ENCODE peak calls at places on chromosomes 3 and 15, in four cellular contexts. U is WTC11, K is K562, Y is HCT116. H is an unnamed sample.

GRCh38 chr3:49644684-49645083 is 29.5 kb upstream of the APEH start:
- DNase-seq in K (no peak), U (no peak), Y (no peak), H (no peak)

GRCh38 chr3:112799946-112800345 is 46.7 kb downstream of the CD200R1L start:
- DNase-seq in K (no peak), U (no peak), Y (no peak), H (no peak)

GRCh38 chr3:52254608-52255007 is 9.0 kb downstream of the PPM1M start:
- DNase-seq in K (no peak), U (no peak), Y (no peak), H (no peak)

GRCh38 chr3:58246148-58247051 is 8.8 kb downstream of the ABHD6 start:
- DNase-seq in Y (no peak), K (no peak), U (no peak), H (no peak)

GRCh38 chr3:104610730-104611652 is 755.7 kb upstream of the ALCAM start:
- DNase-seq in Y (no peak), K (no peak), U (no peak), H (no peak)

GRCh38 chr3:159189994-159190669 is 388.3 kb downstream of the MFSD1 start:
- DNase-seq in Y (no peak), K (no peak), U (no peak), H (no peak)

GRCh38 chr3:83953417-83954089 is 1005.2 kb upstream of the CADM2 start:
- DNase-seq in Y (no peak), U (no peak), K (no peak), H (no peak)

GRCh38 chr15:92336588-92336987 is 57.1 kb upstream of the ST8SIA2 start:
- DNase-seq in K (no peak), Y (no peak), U (no peak), H (no peak)

GRCh38 chr15:69305204-69305931 is 6.7 kb downstream of the PAQR5 start:
- DNase-seq in Y (peak), K (peak), U (no peak), H (no peak)

GRCh38 chr3:142929109-142929508 is 34.4 kb downstream of the PAQR9 start:
- DNase-seq in K (peak), Y (peak), U (peak), H (peak)

GRCh38 chr3:25945366-25945765 is 155.5 kb downstream of the OXSM start:
- DNase-seq in K (no peak), U (no peak), Y (no peak), H (no peak)

GRCh38 chr3:142787719-142788118 is 63.9 kb downstream of the TRPC1 start:
- DNase-seq in Y (no peak), U (no peak), K (no peak), H (no peak)

GRCh38 chr3:166462876-166463275 is 625.7 kb upstream of the BCHE start:
- DNase-seq in U (no peak), Y (no peak), K (no peak), H (no peak)

GRCh38 chr3:54094926-54095325 is 27.4 kb upstream of the CACNA2D3 start:
- DNase-seq in K (no peak), U (no peak), Y (no peak), H (no peak)

GRCh38 chr3:18444597-18445420 is 19.7 kb upstream of the SATB1 start:
- DNase-seq in K (peak), U (peak), Y (no peak), H (peak)

GRCh38 chr3:129434140-129434539 is 5.6 kb downstream of the MBD4 start:
- DNase-seq in K (no peak), U (no peak), Y (no peak), H (no peak)

GRCh38 chr15:83404143-83404542 is 43.0 kb upstream of the SH3GL3 start:
- DNase-seq in U (no peak), Y (no peak), K (no peak), H (no peak)

GRCh38 chr15:46502668-46503067 is 867.8 kb downstream of the SQOR start:
- DNase-seq in Y (no peak), U (no peak), K (no peak), H (no peak)

GRCh38 chr3:70861855-70862254 is 549.4 kb upstream of the MDFIC2 start:
- DNase-seq in Y (no peak), K (no peak), U (no peak), H (no peak)

GRCh38 chr3:50126287-50127211 is 28.6 kb upstream of the SEMA3F start:
- DNase-seq in Y (no peak), K (no peak), U (no peak), H (no peak)

GRCh38 chr3:24367681-24368264 is 126.9 kb downstream of the THRB start:
- DNase-seq in Y (no peak), K (no peak), U (no peak), H (no peak)

GRCh38 chr15:72758195-72758594 is 25.4 kb downstream of the ADPGK start:
- DNase-seq in Y (no peak), U (no peak), K (no peak), H (no peak)

GRCh38 chr3:184821034-184821433 is 9.1 kb downstream of the VPS8 start:
- DNase-seq in K (no peak), U (no peak), Y (no peak), H (no peak)

GRCh38 chr3:169629895-169630294 is 33.6 kb downstream of the MECOM start:
- DNase-seq in U (no peak), K (no peak), Y (no peak), H (no peak)

GRCh38 chr3:175346573-175347356 is 487.6 kb downstream of the NAALADL2 start:
- DNase-seq in Y (peak), U (no peak), K (no peak), H (no peak)

GRCh38 chr15:35306361-35306981 is 221.4 kb upstream of the NANOGP8 start:
- DNase-seq in Y (peak), U (no peak), K (peak), H (no peak)

GRCh38 chr3:23258110-23258509 is 55.0 kb downstream of the UBE2E2 start:
- DNase-seq in K (no peak), U (no peak), Y (no peak), H (no peak)

GRCh38 chr15:101361418-101361817 is 66.4 kb upstream of the SNRPA1 start:
- DNase-seq in Y (no peak), U (no peak), K (no peak), H (no peak)

GRCh38 chr15:100689500-100689899 is 87.1 kb downstream of the ASB7 start:
- DNase-seq in U (no peak), K (no peak), Y (no peak), H (no peak)

GRCh38 chr3:126493731-126494130 is 18.0 kb upstream of the ZXDC start:
- DNase-seq in Y (no peak), K (no peak), U (no peak), H (no peak)

GRCh38 chr3:187281191-187281714 is 10.3 kb downstream of the MASP1 start:
- DNase-seq in K (peak), U (peak), Y (no peak), H (no peak)

GRCh38 chr3:143476965-143477640 is 357.5 kb downstream of the CHST2 start:
- DNase-seq in U (no peak), K (peak), Y (no peak), H (no peak)

GRCh38 chr3:128466840-128467541 is at the start of gene DNAJB8:
- DNase-seq in K (no peak), Y (no peak), U (no peak), H (no peak)

GRCh38 chr3:51953445-51953844 is 1.7 kb upstream of the GPR62 start:
- DNase-seq in Y (no peak), U (no peak), K (no peak), H (no peak)

GRCh38 chr3:85572426-85572825 is 613.6 kb downstream of the CADM2 start:
- DNase-seq in U (no peak), Y (no peak), K (no peak), H (no peak)

GRCh38 chr15:60573936-60574335 is 95.0 kb upstream of the ICE2 start:
- DNase-seq in U (no peak), Y (no peak), K (no peak), H (no peak)

GRCh38 chr3:139213936-139214335 is 129.9 kb upstream of the MRPS22 start:
- DNase-seq in K (no peak), Y (no peak), U (no peak), H (no peak)

GRCh38 chr3:193704431-193704830 is 111.4 kb downstream of the OPA1 start:
- DNase-seq in K (peak), U (peak), Y (no peak), H (no peak)

GRCh38 chr3:127275287-127275781 is 12.5 kb downstream of the PRR20G start:
- DNase-seq in Y (no peak), K (no peak), U (no peak), H (no peak)

GRCh38 chr3:137103739-137104138 is 146.0 kb downstream of the IL20RB start:
- DNase-seq in U (no peak), K (no peak), Y (no peak), H (no peak)
- TF ChIP-seq SP1 in U (no peak), K (no peak), Y (no peak), H (no peak)

DNA sequence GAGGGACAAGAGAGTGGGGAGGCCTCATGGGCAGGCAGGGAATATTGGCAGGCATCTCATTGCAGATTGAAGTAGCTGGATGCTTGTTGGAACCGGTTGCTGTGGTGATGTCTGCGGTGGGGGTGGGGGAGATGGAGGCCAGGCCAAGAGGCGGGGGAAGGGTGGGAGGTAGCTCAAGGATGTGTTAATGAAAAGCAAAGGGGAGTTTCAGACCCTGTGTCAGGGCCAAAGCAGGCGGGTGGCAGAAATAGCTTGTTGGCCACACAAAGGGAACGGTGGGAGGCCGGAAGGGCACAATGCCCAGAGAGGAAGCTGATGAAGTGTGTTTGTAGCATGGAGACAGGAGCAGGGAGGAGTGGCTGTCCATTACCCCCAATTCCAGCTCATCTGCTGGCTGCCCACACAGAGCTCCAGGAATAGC is 28.0 kb downstream of the CCDC33 start:
- DNase-seq in U (peak), Y (no peak), K (no peak), H (no peak)
- TF ChIP-seq SP1 in U (no peak), Y (no peak), K (no peak), H (no peak)

DNA sequence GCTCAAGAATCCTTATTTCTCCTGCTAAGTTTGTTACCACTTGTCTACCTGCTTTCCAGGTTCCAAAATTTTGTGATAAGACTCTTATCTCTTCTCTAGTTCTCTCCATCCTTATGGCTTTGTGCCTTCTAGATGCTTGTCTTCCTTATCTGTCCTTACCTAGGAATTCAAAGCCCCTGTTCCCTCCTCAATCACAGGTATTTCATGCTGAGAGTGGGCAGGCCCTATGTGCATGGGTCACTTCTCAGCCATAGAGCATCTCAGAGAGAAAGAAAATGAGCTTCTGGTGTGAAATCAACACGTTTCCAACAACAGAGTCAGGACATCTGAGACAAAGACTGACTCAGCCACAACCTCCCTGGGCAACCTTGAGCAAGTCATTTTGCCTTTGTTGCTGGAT is 214.1 kb upstream of the TLE3 start:
- DNase-seq in Y (no peak), U (no peak), K (no peak), H (no peak)
- TF ChIP-seq SP1 in Y (no peak), U (no peak), K (no peak), H (no peak)

DNA sequence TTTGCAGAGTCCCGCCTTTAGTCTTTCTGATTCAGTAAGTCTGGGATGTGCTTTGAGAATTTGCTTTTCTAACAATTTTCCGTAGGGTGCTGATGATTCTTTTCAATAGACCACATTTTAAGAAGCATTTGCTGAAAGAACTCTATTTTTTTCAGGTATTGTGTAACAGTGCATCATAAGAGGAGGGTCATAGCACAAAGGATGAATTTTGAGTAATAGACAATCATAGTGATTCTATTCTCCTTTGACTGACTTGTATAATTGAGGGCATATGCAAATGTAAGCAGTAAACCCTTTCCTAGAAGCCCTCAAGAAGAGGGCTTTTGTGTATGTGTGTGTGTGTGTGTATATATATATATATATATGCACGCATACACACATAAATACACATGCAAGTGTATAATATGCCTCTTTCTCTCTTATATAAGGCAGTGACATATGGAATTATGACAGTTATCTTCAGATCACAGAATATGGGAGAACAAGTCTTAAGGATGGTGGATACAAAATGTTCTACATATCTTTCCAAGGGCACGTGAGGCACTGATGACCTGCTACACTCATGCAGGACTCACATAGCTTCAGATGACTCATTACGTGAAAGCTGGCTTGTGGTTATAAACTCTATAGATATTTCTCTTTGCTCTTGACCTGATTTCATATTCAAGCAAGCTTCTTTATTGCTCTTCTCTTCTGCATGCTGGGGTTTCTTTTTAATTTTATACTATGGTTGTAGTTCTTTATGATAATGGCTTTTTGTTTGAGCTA is 6.5 kb upstream of the PLSCR1 start:
- DNase-seq in U (no peak), K (no peak), Y (peak), H (no peak)
- TF ChIP-seq SP1 in U (no peak), K (no peak), Y (peak), H (no peak)

GRCh38 chr3:29385056-29385455 is 104.2 kb downstream of the RBMS3 start:
- DNase-seq in Y (no peak), K (no peak), U (no peak), H (no peak)
- TF ChIP-seq SP1 in Y (no peak), K (no peak), U (no peak), H (no peak)

GRCh38 chr15:96324192-96324895 is 6.2 kb upstream of the NR2F2 start:
- DNase-seq in Y (no peak), U (no peak), K (peak), H (no peak)

GRCh38 chr15:96326551-96327154 is 3.8 kb upstream of the NR2F2 start:
- DNase-seq in U (peak), K (peak), Y (no peak), H (no peak)

GRCh38 chr15:96324900-96325299 is 5.6 kb upstream of the NR2F2 start:
- DNase-seq in U (no peak), Y (no peak), K (no peak), H (no peak)

GRCh38 chr15:96327155-96327741 is 3.3 kb upstream of the NR2F2 start:
- DNase-seq in U (no peak), K (peak), Y (peak), H (no peak)

DNA sequence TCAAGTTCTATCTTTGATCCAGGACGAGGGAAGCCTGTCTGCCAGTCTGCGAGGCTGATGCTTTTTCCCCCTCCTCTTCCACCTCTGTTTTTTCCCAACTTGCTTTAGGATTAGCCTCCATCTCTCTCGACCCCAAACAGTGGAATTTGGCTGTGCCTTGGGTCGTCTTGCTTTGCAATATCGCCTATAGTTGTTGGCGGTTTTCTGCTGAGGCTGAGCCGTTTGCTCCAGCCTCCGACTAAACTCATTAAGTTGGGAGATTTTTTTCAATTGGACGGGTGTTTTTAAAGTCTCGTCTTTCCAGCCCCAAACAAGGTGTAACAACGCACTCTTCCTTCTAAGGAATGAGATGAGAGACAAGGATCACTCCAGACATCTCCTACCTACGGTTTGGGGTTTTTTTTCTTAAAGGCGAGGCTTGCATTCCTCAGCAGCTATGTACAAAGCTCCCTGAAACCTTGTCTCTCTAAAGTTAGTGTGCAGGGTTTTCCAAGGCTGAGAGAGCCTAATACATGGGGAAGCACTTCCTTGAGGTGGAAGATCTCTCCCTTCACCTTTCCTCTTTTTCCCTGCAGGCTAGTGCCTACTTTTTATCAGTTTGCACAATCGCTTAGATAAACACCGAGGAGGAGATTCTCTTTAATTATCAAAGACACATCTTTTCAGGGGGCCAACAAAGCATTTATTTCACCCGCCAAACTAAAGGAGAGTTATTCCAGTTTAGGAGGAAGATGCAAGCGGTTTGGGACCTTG is 4.7 kb upstream of the NR2F2 start:
- DNase-seq in K (no peak), U (no peak), Y (no peak), H (no peak)
- TF ChIP-seq SP1 in K (no peak), U (no peak), Y (no peak), H (no peak)

GRCh38 chr15:43446344-43446743 is 46.6 kb downstream of the TP53BP1 start:
- DNase-seq in Y (no peak), K (no peak), U (no peak), H (no peak)

GRCh38 chr15:43436395-43436794 is 56.6 kb downstream of the TP53BP1 start:
- DNase-seq in Y (no peak), K (no peak), U (no peak), H (no peak)

GRCh38 chr15:43439268-43439667 is 53.7 kb downstream of the TP53BP1 start:
- DNase-seq in U (peak), K (no peak), Y (no peak), H (no peak)

GRCh38 chr15:43441316-43441715 is 51.6 kb downstream of the TP53BP1 start:
- DNase-seq in K (peak), Y (no peak), U (no peak), H (no peak)

DNA sequence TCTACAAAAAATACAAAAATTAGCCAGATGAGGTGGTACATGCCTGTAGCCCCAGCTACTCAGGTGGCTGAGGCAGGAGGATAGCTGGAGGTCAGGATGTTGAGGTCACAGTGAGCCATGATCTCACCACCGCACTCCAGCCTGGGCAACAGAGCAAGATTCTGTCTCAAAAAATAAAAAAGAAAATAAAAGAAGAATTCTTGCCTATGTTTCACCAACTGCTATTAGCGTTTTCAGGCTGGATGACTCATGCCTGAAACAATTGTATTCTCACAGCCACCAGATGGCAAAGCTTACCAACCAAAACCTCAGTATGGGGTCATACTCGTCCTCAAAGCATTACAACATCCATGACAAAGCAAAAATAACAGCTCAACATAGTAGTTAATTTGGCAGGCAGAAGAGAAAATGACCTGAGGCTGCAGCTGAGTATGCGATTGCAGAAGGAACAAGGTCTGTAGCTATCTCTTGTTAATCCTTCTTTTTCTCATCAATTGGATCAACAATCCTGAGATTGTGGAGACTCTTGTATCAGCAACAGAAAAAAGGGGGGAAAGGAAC is 52.2 kb downstream of the TP53BP1 start:
- DNase-seq in Y (peak), U (no peak), K (peak), H (peak)
- TF ChIP-seq SP1 in Y (no peak), U (no peak), K (no peak), H (no peak)

H was measured in HEK293T.